ENCODE peak calls at places on chromosomes 4 and X, in ten cellular contexts. U, V, B, P, J, F, R, A, W and G are unnamed samples.

GRCh38 chr4:20544645-20545044 is 155.6 kb upstream of the PACRGL start:
- DNase-seq in U (no peak), P (no peak), A (no peak), R (no peak), F (peak; percentile 62), W (peak; percentile 55), V (no peak), J (peak; percentile 3), B (no peak), G (peak; percentile 59)

GRCh38 chr4:110361921-110362320 is 114.0 kb upstream of the ENPEP start:
- DNase-seq in J (no peak), R (no peak), V (no peak), F (peak; percentile 92), P (no peak), U (peak; percentile 96), B (no peak), A (no peak), W (no peak), G (no peak)

GRCh38 chrX:53223068-53223693 is 1.8 kb downstream of the KDM5C start:
- DNase-seq in P (no peak), R (no peak), A (no peak), F (no peak), B (no peak), J (no peak), W (no peak), U (no peak), V (no peak), G (no peak)

GRCh38 chr4:119861731-119862130 is 204.9 kb downstream of the MAD2L1 start:
- DNase-seq in W (no peak), P (no peak), R (no peak), U (no peak), V (no peak), F (no peak), J (no peak), B (no peak), A (no peak), G (no peak)

GRCh38 chr4:143336828-143337599 is at the start of gene GAB1:
- DNase-seq in W (no peak), B (no peak), J (peak; percentile 13), A (no peak), V (peak; percentile 87), R (no peak), P (no peak), F (peak; percentile 85), U (peak; percentile 35), G (no peak)

GRCh38 chr4:7461171-7461570 is 26.4 kb upstream of the PSAPL1 start:
- DNase-seq in U (no peak), R (no peak), B (no peak), V (no peak), W (no peak), F (no peak), J (no peak), A (no peak), P (no peak), G (no peak)

GRCh38 chr4:88756149-88756548 is 58.5 kb upstream of the NAP1L5 start:
- DNase-seq in B (no peak), R (no peak), U (no peak), P (no peak), V (no peak), A (no peak), F (no peak), W (no peak), J (no peak), G (no peak)

GRCh38 chr4:15182600-15183222 is 180.4 kb downstream of the CPEB2 start:
- DNase-seq in J (no peak), R (no peak), P (no peak), V (no peak), U (peak; percentile 92), W (no peak), F (no peak), A (no peak), B (no peak), G (no peak)

GRCh38 chr4:164442167-164442566 is 311.8 kb upstream of the SMIM31 start:
- DNase-seq in V (no peak), J (no peak), B (no peak), P (no peak), F (no peak), A (no peak), U (peak; percentile 38), W (no peak), R (no peak), G (no peak)

GRCh38 chrX:28752330-28752729 is 165.1 kb downstream of the IL1RAPL1 start:
- DNase-seq in R (no peak), B (no peak), J (no peak), U (no peak), A (no peak), F (no peak), V (no peak), P (no peak), W (no peak), G (no peak)

GRCh38 chr4:158622251-158622650 is 49.4 kb downstream of the C4orf46 start:
- DNase-seq in A (no peak), P (no peak), F (no peak), U (no peak), B (no peak), J (no peak), R (no peak), V (no peak), W (no peak), G (no peak)

GRCh38 chr4:123055943-123056342 is 133.5 kb upstream of the NUDT6 start:
- DNase-seq in U (peak; percentile 18), A (no peak), V (no peak), W (no peak), R (no peak), P (no peak), B (no peak), J (no peak), F (no peak), G (no peak)

GRCh38 chr4:39096847-39097246 is 34.8 kb downstream of the KLHL5 start:
- DNase-seq in A (no peak), J (no peak), R (no peak), W (peak; percentile 3), P (no peak), V (no peak), F (peak; percentile 77), B (no peak), U (no peak), G (no peak)

GRCh38 chrX:148381603-148382002 is 118.8 kb upstream of the AFF2 start:
- DNase-seq in A (no peak), U (no peak), R (no peak), J (no peak), W (no peak), V (no peak), F (no peak), B (no peak), P (no peak), G (no peak)

GRCh38 chrX:139930923-139931645 is 1.8 kb downstream of the ATP11C start:
- DNase-seq in B (no peak), P (peak; percentile 10), R (no peak), V (no peak), U (no peak), J (peak; percentile 10), W (no peak), A (no peak), F (peak; percentile 35), G (no peak)